ENCODE peak calls at places on chromosomes 4 and X, in five cellular contexts. R is T-cell; Q is NAMALWA; X is stimulated activated CD8-positive, alpha-beta memory T cell treated with anti-CD3 and anti-CD28 coated beads, Interleukin-7, amount 100 ng/mL, for 1 hour; S is T-helper 17 cell. P is an unnamed sample.

GRCh38 chr4:187656953-187657352 is 338.6 kb upstream of the ZFP42 start:
- DNase-seq in R (no peak), Q (no peak), X (no peak), S (no peak), P (no peak)

GRCh38 chr4:95362906-95363578 is 185.7 kb downstream of the UNC5C start:
- DNase-seq in R (no peak), Q (peak; percentile 44), X (no peak), S (no peak), P (no peak)

GRCh38 chr4:41747230-41748055 is 1.1 kb downstream of the PHOX2B start:
- DNase-seq in R (no peak), Q (no peak), X (no peak), S (no peak), P (no peak)

GRCh38 chr4:2280531-2281300 is 18.8 kb upstream of the MXD4 start:
- DNase-seq in R (no peak), Q (no peak), X (no peak), S (no peak), P (no peak)

GRCh38 chr4:146959692-146960091 is 14.0 kb upstream of the TTC29 start:
- DNase-seq in R (no peak), Q (no peak), X (no peak), S (no peak), P (no peak)

GRCh38 chrX:72073614-72074013 is 58.1 kb downstream of the RTL5 start:
- DNase-seq in R (no peak), Q (no peak), X (no peak), S (no peak), P (no peak)

GRCh38 chrX:13473666-13474516 is 95.5 kb upstream of the EGFL6 start:
- DNase-seq in R (no peak), Q (peak; percentile 28), X (no peak), S (no peak), P (peak; percentile 2)

GRCh38 chrX:97401154-97401553 is 517.4 kb downstream of the RPA4 start:
- DNase-seq in R (no peak), Q (no peak), X (no peak), S (no peak), P (no peak)

GRCh38 chrX:124211312-124211942 is 121.0 kb upstream of the TEX13D start:
- DNase-seq in R (no peak), Q (peak; percentile 55), X (no peak), S (no peak), P (no peak)

GRCh38 chr4:8536467-8536866 is 43.7 kb upstream of the GPR78 start:
- DNase-seq in R (no peak), Q (no peak), X (no peak), S (no peak), P (no peak)

GRCh38 chr4:23579166-23579565 is 310.7 kb downstream of the PPARGC1A start:
- DNase-seq in R (no peak), Q (no peak), X (no peak), S (no peak), P (no peak)

GRCh38 chr4:146340798-146341197 is 126.5 kb downstream of the REELD1 start:
- DNase-seq in R (no peak), Q (peak; percentile 36), X (no peak), S (no peak), P (no peak)

GRCh38 chr4:3295837-3296624 is 3.2 kb downstream of the RGS12 start:
- DNase-seq in R (no peak), Q (no peak), X (no peak), S (no peak), P (no peak)

GRCh38 chr4:38509551-38509950 is 154.4 kb upstream of the KLF3 start:
- DNase-seq in R (peak; percentile 21), Q (no peak), X (no peak), S (no peak), P (peak; percentile 47)

GRCh38 chr4:108881190-108881589 is 118.3 kb upstream of the ETNPPL start:
- DNase-seq in R (no peak), Q (no peak), X (no peak), S (no peak), P (no peak)

GRCh38 chr4:163693776-163694175 is 199.3 kb downstream of the TMA16 start:
- DNase-seq in R (no peak), Q (no peak), X (no peak), S (no peak), P (no peak)

GRCh38 chr4:6705638-6706037 is 4.0 kb downstream of the MRFAP1L1 start:
- DNase-seq in R (no peak), Q (no peak), X (no peak), S (no peak), P (no peak)

GRCh38 chrX:1623691-1624090 is 8.8 kb downstream of the ASMT start:
- DNase-seq in R (no peak), Q (no peak), X (no peak), S (no peak), P (no peak)

GRCh38 chr4:6986067-6986780 is 56.9 kb upstream of the TADA2B start:
- DNase-seq in R (peak; percentile 6), Q (no peak), X (peak; percentile 4), S (no peak), P (no peak)

GRCh38 chrX:39653656-39654055 is 444.1 kb downstream of the BCOR start:
- DNase-seq in R (no peak), Q (no peak), X (no peak), S (no peak), P (no peak)

GRCh38 chrX:11562570-11562969 is 103.2 kb downstream of the ARHGAP6 start:
- DNase-seq in R (no peak), Q (no peak), X (no peak), S (no peak), P (no peak)

GRCh38 chr4:91302120-91302519 is 1001.6 kb upstream of the GRID2 start:
- DNase-seq in R (no peak), Q (no peak), X (no peak), S (no peak), P (no peak)

GRCh38 chr4:68390205-68390604 is 40.3 kb upstream of the YTHDC1 start:
- DNase-seq in R (no peak), Q (no peak), X (no peak), S (no peak), P (no peak)

GRCh38 chrX:31222946-31223345 is 151.1 kb upstream of the FTHL17 start:
- DNase-seq in R (no peak), Q (no peak), X (no peak), S (no peak), P (no peak)

GRCh38 chr4:25007608-25008007 is 23.1 kb downstream of the LGI2 start:
- DNase-seq in R (no peak), Q (no peak), X (no peak), S (no peak), P (no peak)

GRCh38 chr4:17324431-17324830 is 187.5 kb downstream of the QDPR start:
- DNase-seq in R (peak; percentile 8), Q (peak; percentile 58), X (no peak), S (no peak), P (no peak)

GRCh38 chrX:9829308-9830267 is 43.4 kb downstream of the SHROOM2 start:
- DNase-seq in R (no peak), Q (no peak), X (no peak), S (no peak), P (no peak)

GRCh38 chr4:185597532-185598188 is 62.4 kb upstream of the PDLIM3 start:
- DNase-seq in R (peak; percentile 46), Q (peak; percentile 80), X (peak; percentile 36), S (peak; percentile 42), P (peak; percentile 34)

GRCh38 chr4:174213734-174214101 is 69.7 kb downstream of the FBXO8 start:
- DNase-seq in R (no peak), Q (no peak), X (no peak), S (no peak), P (no peak)

GRCh38 chrX:53074987-53075386 is 7.2 kb upstream of the TSPYL2 start:
- DNase-seq in R (no peak), Q (no peak), X (no peak), S (no peak), P (no peak)

GRCh38 chrX:78329486-78329885 is 2.1 kb upstream of the CYSLTR1 start:
- DNase-seq in R (peak; percentile 9), Q (no peak), X (no peak), S (no peak), P (peak; percentile 5)

GRCh38 chr4:73170518-73171198 is 87.9 kb downstream of the ANKRD17 start:
- DNase-seq in R (no peak), Q (no peak), X (no peak), S (no peak), P (no peak)

GRCh38 chr4:111960241-111960667 is 185.0 kb upstream of the FAM241A start:
- DNase-seq in R (no peak), Q (no peak), X (no peak), S (no peak), P (no peak)

GRCh38 chrX:16836371-16836770 is 33.8 kb downstream of the RBBP7 start:
- DNase-seq in R (no peak), Q (peak; percentile 15), X (no peak), S (no peak), P (no peak)

GRCh38 chrX:107542500-107542899 is 85.8 kb upstream of the PRPS1 start:
- DNase-seq in R (no peak), Q (peak; percentile 5), X (no peak), S (no peak), P (no peak)

GRCh38 chr4:7693237-7693608 is 246.4 kb downstream of the AFAP1 start:
- DNase-seq in R (no peak), Q (no peak), X (no peak), S (no peak), P (no peak)

GRCh38 chrX:11304829-11305228 is 11.6 kb downstream of the AMELX start:
- DNase-seq in R (no peak), Q (no peak), X (no peak), S (no peak), P (no peak)

GRCh38 chrX:20451936-20452335 is 185.2 kb upstream of the RPS6KA3 start:
- DNase-seq in R (no peak), Q (no peak), X (no peak), S (no peak), P (no peak)